ENCODE peak calls at places on chromosomes 4 and X, in six cellular contexts. R is H9, E is IMR-90, Z is mesendoderm, I is neuronal stem cell, U is H1. Q is an unnamed sample.

GRCh38 chrX:86171366-86171765 is 23.1 kb downstream of the DACH2 start:
- DNase-seq in E (peak), I (no peak), R (peak), Z (peak), U (peak), Q (peak)

GRCh38 chr4:174307694-174308093 is 24.0 kb downstream of the CEP44 start:
- DNase-seq in Z (no peak), R (no peak), U (no peak), E (no peak), I (no peak), Q (no peak)

GRCh38 chr4:12729384-12729783 is 754.8 kb downstream of the RAB28 start:
- DNase-seq in Z (peak), R (no peak), I (no peak), E (peak), U (no peak), Q (peak)

GRCh38 chr4:187744911-187745310 is 250.7 kb upstream of the ZFP42 start:
- DNase-seq in I (no peak), R (no peak), U (no peak), E (no peak), Z (no peak), Q (no peak)

GRCh38 chrX:133852837-133853236 is 132.6 kb downstream of the GPC3 start:
- DNase-seq in E (no peak), Z (no peak), I (no peak), R (no peak), U (no peak), Q (no peak)

GRCh38 chr4:126364290-126364978 is 1049.7 kb downstream of the FAT4 start:
- DNase-seq in Z (peak), I (no peak), U (no peak), R (no peak), E (peak), Q (peak)

GRCh38 chr4:8439914-8440490 is 521 bp downstream of the ACOX3 start:
- DNase-seq in I (no peak), Z (peak), U (no peak), R (no peak), E (no peak), Q (no peak)

GRCh38 chrX:64447207-64447606 is 52.0 kb upstream of the MTMR8 start:
- DNase-seq in E (no peak), R (no peak), U (no peak), I (no peak), Z (no peak), Q (no peak)

GRCh38 chr4:141684785-141685184 is 48.4 kb downstream of the IL15 start:
- DNase-seq in U (no peak), I (no peak), E (peak), R (no peak), Z (no peak), Q (no peak)

GRCh38 chr4:109434793-109435080 is 1.1 kb downstream of the SEC24B start:
- DNase-seq in E (peak), I (no peak), Z (no peak), U (no peak), R (no peak), Q (no peak)

GRCh38 chrX:56782362-56782761 is 53.3 kb downstream of the NBDY start:
- DNase-seq in R (no peak), I (no peak), E (no peak), U (no peak), Z (no peak), Q (no peak)

GRCh38 chrX:9911479-9911878 is 55.7 kb upstream of the CLDN34 start:
- DNase-seq in E (peak), I (no peak), U (no peak), Z (peak), R (no peak), Q (peak)

GRCh38 chr4:52425751-52426326 is 233.3 kb downstream of the USP46 start:
- DNase-seq in I (no peak), Z (no peak), R (no peak), E (no peak), U (no peak), Q (no peak)

GRCh38 chr4:104469794-104470193 is 24.9 kb downstream of the CXXC4 start:
- DNase-seq in Z (no peak), U (no peak), I (no peak), R (no peak), E (no peak), Q (no peak)

GRCh38 chr4:110663738-110664444 is 41.0 kb upstream of the PITX2 start:
- DNase-seq in U (no peak), E (peak), R (no peak), Z (no peak), I (no peak), Q (peak)

GRCh38 chr4:88758264-88758663 is 60.6 kb upstream of the NAP1L5 start:
- DNase-seq in I (no peak), U (no peak), E (peak), Z (peak), R (no peak), Q (no peak)

GRCh38 chr4:164753873-164754488 is at the start of gene SMIM31:
- DNase-seq in U (no peak), I (no peak), Z (no peak), R (no peak), E (no peak), Q (no peak)

GRCh38 chr4:81359207-81359606 is 112.5 kb downstream of the RASGEF1B start:
- DNase-seq in Z (no peak), E (peak), U (no peak), I (no peak), R (no peak), Q (no peak)

GRCh38 chrX:10086683-10087082 is 70.1 kb upstream of the CLCN4 start:
- DNase-seq in I (no peak), U (no peak), E (no peak), R (no peak), Z (no peak), Q (no peak)

GRCh38 chr4:142297313-142297712 is 548.8 kb downstream of the INPP4B start:
- DNase-seq in Z (peak), E (no peak), U (no peak), R (no peak), I (no peak), Q (no peak)

GRCh38 chrX:10450229-10450958 is 170.0 kb downstream of the MID1 start:
- DNase-seq in U (no peak), E (peak), R (no peak), I (no peak), Z (no peak), Q (peak)

DNA sequence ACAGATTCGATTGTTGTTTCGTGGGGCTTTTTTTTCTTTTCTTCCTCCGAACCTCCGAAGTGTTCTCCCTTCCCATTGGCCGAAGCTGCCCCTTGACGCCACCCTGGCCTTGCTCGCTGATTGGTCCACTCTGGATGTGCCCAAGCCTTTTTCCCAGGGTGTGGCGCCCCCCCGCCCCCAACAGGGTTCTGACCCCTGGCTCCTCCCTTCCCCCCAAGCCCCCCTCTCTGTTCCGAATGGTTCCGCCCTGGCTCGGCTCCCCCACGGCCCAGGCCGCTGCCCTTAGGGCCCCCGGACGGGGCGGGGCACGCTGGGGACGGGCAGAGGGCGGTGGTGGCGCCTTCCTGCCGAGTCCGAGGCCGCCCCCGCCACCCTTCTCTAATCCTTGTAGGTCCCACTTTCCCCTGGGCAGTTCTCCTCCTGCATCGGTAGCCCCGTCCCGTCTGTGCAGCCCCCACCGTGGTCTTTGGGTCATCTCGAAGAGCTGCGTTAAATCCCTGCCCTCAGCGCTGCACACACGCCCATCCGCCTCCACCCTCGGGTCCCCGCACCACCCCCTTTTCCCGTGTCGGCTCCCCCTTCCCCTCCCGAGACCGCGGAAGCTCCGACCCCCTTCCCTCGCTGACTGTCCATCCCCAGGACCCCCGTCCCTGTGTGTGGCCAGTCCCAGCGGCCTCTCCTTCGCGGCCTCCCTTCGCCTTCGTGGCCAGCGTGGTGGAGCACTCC is 25.6 kb downstream of the UTP14A start:
- DNase-seq in U (peak), R (peak), E (peak), Z (peak), I (peak), Q (peak)
- H2BK120ac ChIP-seq in U (no peak), R (no peak), E (peak), Z (no peak), I (no peak), Q (peak)

GRCh38 chr4:55086561-55086960 is 38.8 kb downstream of the KDR start:
- DNase-seq in E (no peak), U (no peak), R (no peak), I (no peak), Z (no peak), Q (no peak)
- H3K4me2 ChIP-seq in E (no peak), U (no peak), R (no peak), I (no peak), Z (no peak), Q (no peak)

GRCh38 chrX:113075521-113075920 is 234.9 kb upstream of the AMOT start:
- DNase-seq in R (no peak), U (no peak), Z (no peak), I (no peak), E (no peak), Q (no peak)
- H2BK15ac ChIP-seq in R (no peak), U (no peak), Z (no peak), I (no peak), E (no peak), Q (no peak)

GRCh38 chrX:375181-376036 is 11.3 kb downstream of the PPP2R3B start:
- DNase-seq in I (no peak), Z (no peak), R (no peak), U (no peak), E (no peak), Q (no peak)
- H2BK120ac ChIP-seq in I (no peak), Z (no peak), R (no peak), U (no peak), E (no peak), Q (no peak)

DNA sequence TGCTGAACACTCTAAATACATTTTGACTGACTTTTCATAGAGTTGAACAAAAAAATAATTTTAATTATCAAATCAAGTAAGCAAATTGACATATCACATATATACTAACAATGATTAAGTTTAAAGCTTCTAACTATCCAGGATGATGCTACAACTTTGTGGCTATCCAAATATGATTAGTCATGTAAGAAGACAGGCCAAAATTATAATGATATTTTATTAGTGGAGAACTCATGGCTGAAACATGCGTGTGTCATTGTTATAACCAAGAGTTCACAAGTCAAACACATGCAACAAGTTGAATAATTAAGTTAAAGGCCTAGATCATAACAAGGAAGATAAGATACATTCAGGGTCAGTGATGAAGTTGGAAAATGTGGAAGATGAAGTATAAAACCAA is 346.8 kb downstream of the FSTL5 start:
- DNase-seq in R (no peak), U (no peak), I (no peak), E (no peak), Z (no peak), Q (no peak)
- H3K4me2 ChIP-seq in R (no peak), U (no peak), I (no peak), E (no peak), Z (no peak), Q (no peak)

DNA sequence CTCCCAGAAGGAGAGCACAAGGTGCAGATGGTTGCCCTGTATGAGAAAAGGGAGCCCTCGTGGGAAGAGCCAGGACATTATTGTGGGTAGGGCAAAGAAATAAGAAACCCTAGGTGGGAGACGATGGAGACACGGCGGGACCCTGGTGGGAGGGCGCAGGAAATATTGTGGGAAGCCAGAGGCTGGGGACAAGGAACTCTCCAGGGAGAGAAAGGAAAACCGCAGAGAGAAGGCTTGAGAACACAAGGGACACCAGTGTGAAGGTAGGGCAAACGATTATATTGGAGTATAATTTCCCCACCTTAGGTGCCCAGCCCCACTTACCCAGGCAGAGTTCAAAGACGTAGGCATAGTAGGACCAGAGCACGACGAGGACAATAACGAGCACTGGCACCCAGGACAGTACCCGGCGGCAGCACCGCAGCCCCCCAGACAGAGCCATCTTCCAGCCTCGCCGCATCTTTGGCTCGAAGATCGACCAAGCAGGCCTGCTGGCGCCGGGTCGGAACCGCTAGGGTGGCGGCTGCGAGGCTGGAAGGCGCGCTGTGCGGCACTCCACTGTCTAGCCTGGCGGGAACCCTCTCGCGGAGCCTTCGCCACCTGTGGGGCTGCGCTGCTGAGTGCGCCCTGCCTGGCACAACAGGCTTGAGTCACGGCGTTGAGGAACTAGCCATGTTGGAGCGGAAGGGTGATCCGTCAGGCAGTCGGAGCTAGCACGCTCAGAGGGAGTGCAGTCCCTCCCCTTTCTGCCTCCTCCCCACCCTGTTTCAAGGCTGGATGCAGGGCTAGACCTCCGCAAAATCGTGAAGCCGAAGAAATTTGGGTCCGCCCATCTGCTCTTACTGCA is at the start of gene ZDHHC15:
- DNase-seq in U (peak), Z (peak), I (peak), R (peak), E (no peak), Q (no peak)
- H2BK15ac ChIP-seq in U (no peak), Z (no peak), I (peak), R (no peak), E (no peak), Q (no peak)

DNA sequence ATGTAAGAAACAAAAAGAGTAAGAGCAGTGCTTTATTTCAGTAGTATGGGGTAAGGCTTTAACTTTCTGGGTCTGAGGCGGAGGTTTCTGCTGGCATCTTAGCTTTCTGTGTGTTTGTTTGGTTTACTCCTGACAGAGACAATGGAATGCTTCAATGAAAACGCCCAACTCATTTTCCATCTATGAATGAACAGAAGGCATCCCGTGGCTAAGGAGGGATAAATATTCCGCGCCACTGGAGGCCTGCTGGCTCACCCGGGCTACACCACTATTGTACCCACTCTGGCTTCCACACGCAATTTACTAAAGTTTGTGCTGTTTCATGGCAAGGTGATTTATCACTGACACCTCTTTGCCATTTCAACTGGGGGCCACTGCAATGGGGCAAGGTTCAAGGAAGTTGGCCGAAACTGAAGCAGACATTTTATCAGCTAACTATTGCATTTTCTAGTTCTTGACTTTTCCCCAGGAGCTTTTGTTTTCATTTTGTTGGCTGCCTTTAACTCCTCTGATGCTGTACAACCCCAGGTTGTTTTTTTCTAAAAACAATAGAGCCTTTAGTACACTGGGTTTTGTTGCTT is 32.8 kb upstream of the PPARGC1A start:
- DNase-seq in R (no peak), Z (no peak), U (no peak), I (no peak), E (no peak), Q (no peak)
- H2BK120ac ChIP-seq in R (no peak), Z (no peak), U (no peak), I (no peak), E (no peak), Q (no peak)

Q was measured in mesenchymal stem cell.